ENCODE peak calls at places on chromosomes 12 and 14, in seven cellular contexts. D, W, H, O, J, B and N are unnamed samples.

GRCh38 chr14:70289138-70289537 is 70.3 kb downstream of the COX16 start:
- DNase-seq in D (no peak), W (no peak), H (no peak), O (no peak), J (no peak), B (no peak), N (no peak)

GRCh38 chr14:26872510-26872909 is 274.7 kb upstream of the NOVA1 start:
- DNase-seq in D (peak), W (no peak), H (no peak), O (no peak), J (no peak), B (peak), N (no peak)

GRCh38 chr12:118290130-118290529 is 82.6 kb downstream of the TAOK3 start:
- DNase-seq in D (peak), W (peak), H (no peak), O (no peak), J (no peak), B (no peak), N (no peak)

GRCh38 chr12:22658214-22658613 is 33.2 kb downstream of the ETNK1 start:
- DNase-seq in D (peak), W (no peak), H (no peak), O (no peak), J (no peak), B (peak), N (no peak)

GRCh38 chr14:66076166-66076565 is 410.0 kb upstream of the CCDC196 start:
- DNase-seq in D (peak), W (no peak), H (no peak), O (no peak), J (no peak), B (no peak), N (no peak)

GRCh38 chr12:3832738-3833137 is 40.5 kb downstream of the PARP11 start:
- DNase-seq in D (peak), W (no peak), H (no peak), O (no peak), J (no peak), B (no peak), N (no peak)

GRCh38 chr12:57456737-57457490 is 1.8 kb downstream of the INHBE start:
- DNase-seq in D (no peak), W (no peak), H (no peak), O (no peak), J (no peak), B (no peak), N (no peak)

GRCh38 chr12:27999521-27999920 is 27.0 kb upstream of the PTHLH start:
- DNase-seq in D (peak), W (no peak), H (no peak), O (no peak), J (no peak), B (no peak), N (no peak)

GRCh38 chr14:74401504-74402241 is 24.3 kb downstream of the SYNDIG1L start:
- DNase-seq in D (no peak), W (peak), H (no peak), O (no peak), J (peak), B (no peak), N (peak)

GRCh38 chr12:111251787-111252186 is 117.1 kb downstream of the PHETA1 start:
- DNase-seq in D (no peak), W (no peak), H (no peak), O (no peak), J (no peak), B (no peak), N (no peak)

GRCh38 chr14:66069830-66070541 is 416.2 kb upstream of the CCDC196 start:
- DNase-seq in D (no peak), W (no peak), H (no peak), O (no peak), J (no peak), B (no peak), N (no peak)

GRCh38 chr14:54502602-54503001 is 7.1 kb upstream of the CGRRF1 start:
- DNase-seq in D (peak), W (no peak), H (no peak), O (no peak), J (no peak), B (no peak), N (no peak)

GRCh38 chr12:8566525-8566924 is 25.8 kb upstream of the CLEC4E start:
- DNase-seq in D (no peak), W (no peak), H (no peak), O (no peak), J (no peak), B (no peak), N (no peak)

GRCh38 chr12:57549909-57550627 is at the start of gene KIF5A:
- DNase-seq in D (no peak), W (peak), H (no peak), O (no peak), J (peak), B (no peak), N (peak)

DNA sequence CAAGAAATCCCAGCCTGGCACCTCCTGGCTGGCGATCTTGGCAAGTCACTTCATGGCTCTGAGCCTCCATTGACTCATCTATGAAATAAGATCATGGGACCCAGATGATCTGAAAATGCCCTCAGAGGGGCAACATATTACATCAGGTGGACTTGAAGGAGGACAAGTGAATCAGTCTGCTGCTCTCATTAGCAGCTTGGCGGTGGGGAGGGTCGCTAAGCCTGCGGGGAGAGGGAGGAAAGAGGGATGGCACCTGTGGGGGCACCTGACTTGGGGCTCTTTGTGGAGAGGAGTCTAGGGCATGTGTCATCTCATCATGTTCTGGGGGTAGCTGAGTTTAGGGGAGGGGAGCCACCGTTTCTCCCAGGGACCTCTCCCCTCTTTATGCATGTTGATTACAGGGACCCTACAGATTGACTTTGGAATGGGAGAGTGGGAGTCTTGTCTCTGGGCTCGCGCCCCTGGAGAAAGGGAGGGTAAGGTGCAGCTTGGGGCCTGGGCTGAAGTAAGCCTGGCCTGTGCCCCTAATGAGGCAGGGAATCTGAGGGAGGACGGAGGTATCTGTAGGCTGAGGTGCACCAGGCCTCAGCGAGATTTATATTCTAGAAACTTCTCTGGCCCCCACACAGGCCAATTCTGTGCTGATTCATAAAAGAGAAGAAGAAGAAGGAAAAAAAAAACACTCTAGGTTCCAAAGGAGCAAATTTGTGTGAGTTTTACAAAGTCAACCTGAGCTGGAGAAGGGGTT is 29.3 kb upstream of the BATF start:
- DNase-seq in D (no peak), W (no peak), H (no peak), O (no peak), J (no peak), B (no peak), N (no peak)
- TF ChIP-seq CTCF in D (no peak), W (no peak), H (no peak), O (no peak), J (no peak), B (no peak), N (no peak)

DNA sequence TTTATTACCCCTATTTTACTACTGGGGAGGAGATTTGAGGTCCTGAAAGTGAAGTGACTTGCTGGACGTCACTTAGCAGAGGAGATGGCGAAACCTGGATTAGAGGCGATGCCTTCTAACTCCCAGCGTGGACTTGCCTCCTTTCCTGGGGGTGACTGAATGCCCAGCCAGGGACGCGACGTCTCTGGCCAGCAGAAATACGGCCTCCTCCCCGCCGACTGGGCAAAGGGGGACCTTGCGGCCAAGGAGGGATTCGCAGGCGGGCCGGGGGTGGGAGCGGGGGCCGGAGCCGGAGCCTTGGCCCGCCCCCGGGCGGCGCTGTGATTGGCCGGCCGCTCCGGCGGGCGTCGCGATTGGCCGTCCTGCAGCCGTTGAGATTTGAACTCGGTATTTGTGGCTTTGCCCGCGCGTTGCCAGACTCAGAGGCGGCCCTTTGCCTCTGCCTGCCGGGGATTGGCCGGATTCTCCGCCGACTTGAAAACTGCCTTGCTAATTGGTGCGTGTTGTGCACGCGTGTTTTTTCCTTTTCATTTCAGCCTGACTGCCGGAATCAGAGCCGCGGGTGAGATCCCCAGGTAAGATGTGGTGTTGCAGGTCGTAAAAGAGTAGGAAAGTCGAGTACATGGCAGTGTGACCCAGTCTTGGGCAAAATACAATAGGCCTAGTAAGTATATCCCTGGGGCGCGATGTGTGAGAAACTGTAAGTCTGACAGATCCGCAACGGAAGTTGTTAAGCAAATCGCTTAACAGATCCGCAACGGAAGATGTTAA is at the start of gene NCAPD2:
- DNase-seq in D (peak), W (peak), H (peak), O (peak), J (peak), B (peak), N (peak)
- TF ChIP-seq CTCF in D (peak), W (no peak), H (peak), O (no peak), J (no peak), B (peak), N (no peak)

GRCh38 chr12:90163975-90164374 is 455.3 kb upstream of the ATP2B1 start:
- DNase-seq in D (no peak), W (no peak), H (no peak), O (no peak), J (no peak), B (no peak), N (no peak)
- TF ChIP-seq CTCF in D (no peak), W (no peak), H (peak), O (no peak), J (no peak), B (no peak), N (no peak)

GRCh38 chr12:124740691-124741137 is 123.0 kb downstream of the SCARB1 start:
- DNase-seq in D (no peak), W (peak), H (no peak), O (no peak), J (no peak), B (no peak), N (no peak)
- TF ChIP-seq CTCF in D (no peak), W (no peak), H (peak), O (no peak), J (no peak), B (peak), N (no peak)